ENCODE peak calls at places on chromosomes 6 and 20, in four cellular contexts. Q, M, L and O are unnamed samples.

GRCh38 chr6:166738778-166739654 is 112.0 kb upstream of the RPS6KA2 start:
- DNase-seq in Q (no peak), L (no peak), M (no peak), O (no peak)

GRCh38 chr20:43667341-43668132 is 623 bp downstream of the MYBL2 start:
- DNase-seq in L (no peak), M (no peak), Q (no peak), O (peak; percentile 41)

GRCh38 chr20:20064303-20064702 is 12.0 kb downstream of the CFAP61 start:
- DNase-seq in L (no peak), Q (no peak), M (no peak), O (no peak)

GRCh38 chr20:61661025-61661424 is 404.7 kb downstream of the TAF4 start:
- DNase-seq in M (no peak), L (no peak), Q (no peak), O (no peak)

GRCh38 chr6:7454696-7455095 is 65.1 kb downstream of the RIOK1 start:
- DNase-seq in Q (no peak), M (no peak), L (no peak), O (no peak)

GRCh38 chr6:13229205-13230085 is 98.9 kb downstream of the TBC1D7 start:
- DNase-seq in L (no peak), Q (peak; percentile 33), M (no peak), O (no peak)

GRCh38 chr6:154071711-154072110 is 32.7 kb downstream of the OPRM1 start:
- DNase-seq in Q (no peak), L (no peak), M (no peak), O (no peak)

GRCh38 chr6:15316754-15317153 is 70.9 kb downstream of the JARID2 start:
- DNase-seq in Q (no peak), L (peak; percentile 80), M (no peak), O (no peak)

GRCh38 chr6:75735491-75736186 is 13.4 kb upstream of the MYO6 start:
- DNase-seq in L (peak; percentile 24), M (no peak), Q (no peak), O (no peak)

GRCh38 chr20:4017051-4017702 is 1.8 kb upstream of the RNF24 start:
- DNase-seq in M (no peak), Q (no peak), L (no peak), O (no peak)

GRCh38 chr20:19976595-19977372 is 40.4 kb upstream of the NAA20 start:
- DNase-seq in M (no peak), L (peak; percentile 86), Q (peak; percentile 94), O (peak; percentile 98)

GRCh38 chr6:126657556-126658129 is 317.7 kb downstream of the CENPW start:
- DNase-seq in Q (peak; percentile 20), M (no peak), L (peak; percentile 29), O (no peak)

GRCh38 chr6:137353842-137354397 is 134.7 kb upstream of the IFNGR1 start:
- DNase-seq in Q (no peak), L (no peak), M (no peak), O (no peak)

GRCh38 chr6:56713285-56713684 is 70.6 kb upstream of the DST start:
- DNase-seq in Q (no peak), L (no peak), M (no peak), O (peak; percentile 77)

GRCh38 chr6:40845588-40845987 is 193.4 kb downstream of the UNC5CL start:
- DNase-seq in L (no peak), Q (no peak), M (no peak), O (peak; percentile 50)

GRCh38 chr20:63272105-63273078 is at the start of gene ARFGAP1:
- DNase-seq in M (peak; percentile 84), Q (peak; percentile 50), L (peak; percentile 65), O (peak; percentile 88)

GRCh38 chr20:52496191-52496590 is 304.6 kb upstream of the ZFP64 start:
- DNase-seq in Q (no peak), M (no peak), L (no peak), O (no peak)

GRCh38 chr20:37944456-37944981 is 41.6 kb downstream of the VSTM2L start:
- DNase-seq in L (no peak), Q (no peak), M (no peak), O (no peak)

GRCh38 chr20:58471161-58471834 is 43.9 kb downstream of the APCDD1L start:
- DNase-seq in M (no peak), L (no peak), Q (no peak), O (no peak)

GRCh38 chr6:37204014-37204751 is 34.2 kb downstream of the PIM1 start:
- DNase-seq in M (no peak), Q (no peak), L (no peak), O (no peak)

GRCh38 chr6:104522533-104522932 is 337.2 kb downstream of the HACE1 start:
- DNase-seq in Q (no peak), L (no peak), M (no peak), O (no peak)

GRCh38 chr6:31799781-31800180 is 4.2 kb upstream of the VARS1 start:
- DNase-seq in L (no peak), Q (no peak), M (no peak), O (no peak)